ENCODE peak calls at places on chromosomes 5 and 9, in four cellular contexts. M is A549, F is psoas muscle, S is sigmoid colon. A is an unnamed sample. For H3K4me1, the result is how much of the 10 kb centered on the place peaks cover.

GRCh38 chr9:136644343-136644592 is 18.4 kb upstream of the EGFL7 start:
- DNase-seq in M (peak), F (no peak), S (peak), A (no peak)

GRCh38 chr9:15722888-15723287 is 170.0 kb downstream of the CCDC171 start:
- DNase-seq in F (no peak), S (no peak), M (no peak), A (no peak)

GRCh38 chr5:40410231-40410861 is 269.4 kb upstream of the PTGER4 start:
- DNase-seq in M (no peak), F (no peak), S (no peak), A (no peak)

GRCh38 chr5:10538789-10539684 is 24.8 kb upstream of the ANKRD33B start:
- DNase-seq in S (no peak), F (no peak), M (no peak), A (peak)

GRCh38 chr5:174418809-174419522 is 305.4 kb upstream of the MSX2 start:
- DNase-seq in M (peak), S (no peak), F (no peak), A (no peak)

GRCh38 chr9:86176468-86176867 is 77.1 kb upstream of the GOLM1 start:
- DNase-seq in S (no peak), M (no peak), F (no peak), A (no peak)

GRCh38 chr9:105067895-105068580 is 140.1 kb upstream of the ABCA1 start:
- DNase-seq in M (peak), S (no peak), F (no peak), A (no peak)

GRCh38 chr9:16348531-16348930 is 521.9 kb downstream of the BNC2 start:
- DNase-seq in F (no peak), M (no peak), S (no peak), A (no peak)

GRCh38 chr5:56247596-56247995 is 14.5 kb upstream of the ANKRD55 start:
- DNase-seq in M (no peak), F (no peak), S (no peak), A (no peak)

GRCh38 chr5:176676361-176676824 is 29.1 kb downstream of the TSPAN17 start:
- DNase-seq in M (peak), F (peak), S (no peak), A (no peak)

GRCh38 chr5:15768936-15769335 is 269.0 kb downstream of the FBXL7 start:
- DNase-seq in M (no peak), F (no peak), S (no peak), A (no peak)

GRCh38 chr9:134778841-134779411 is 101.7 kb upstream of the FCN2 start:
- DNase-seq in M (peak), S (peak), F (no peak), A (no peak)

GRCh38 chr5:158451983-158452710 is 593.2 kb upstream of the CLINT1 start:
- DNase-seq in S (no peak), M (no peak), F (peak), A (no peak)

GRCh38 chr5:159156839-159157238 is 52.5 kb downstream of the RNF145 start:
- DNase-seq in F (no peak), M (peak), S (no peak), A (no peak)

GRCh38 chr5:120567921-120568320 is 103.8 kb downstream of the PRR16 start:
- DNase-seq in S (no peak), F (no peak), M (no peak), A (no peak)

GRCh38 chr5:756865-757345 is 27.6 kb downstream of the ZDHHC11B start:
- DNase-seq in M (no peak), F (no peak), S (peak), A (no peak)

GRCh38 chr9:128556276-128556675 is 3.9 kb downstream of the SPTAN1 start:
- DNase-seq in S (no peak), M (no peak), F (no peak), A (no peak)

GRCh38 chr5:108615216-108615615 is 132.5 kb upstream of the FER start:
- DNase-seq in S (no peak), M (no peak), F (no peak), A (no peak)

GRCh38 chr5:82105457-82105856 is 133.6 kb downstream of the ATG10 start:
- DNase-seq in F (no peak), S (no peak), M (no peak), A (no peak)

GRCh38 chr9:131917009-131917408 is 162.7 kb downstream of the MED27 start:
- DNase-seq in F (no peak), M (no peak), S (no peak), A (no peak)

GRCh38 chr5:100900796-100901731 is 2.0 kb downstream of the ST8SIA4 start:
- DNase-seq in F (peak), S (peak), M (peak), A (peak)
- H3K4me1 ChIP-seq in F (under half), S (under half), M (under half), A (under half)

GRCh38 chr5:136014976-136015375 is 13.8 kb upstream of the TGFBI start:
- DNase-seq in M (no peak), S (peak), F (no peak), A (no peak)

GRCh38 chr5:136011427-136012001 is 17.3 kb upstream of the TGFBI start:
- DNase-seq in M (peak), S (no peak), F (no peak), A (no peak)

GRCh38 chr5:136013559-136013958 is 15.2 kb upstream of the TGFBI start:
- DNase-seq in S (no peak), F (no peak), M (no peak), A (no peak)

GRCh38 chr5:136014049-136014516 is 14.7 kb upstream of the TGFBI start:
- DNase-seq in M (no peak), S (peak), F (no peak), A (no peak)

DNA sequence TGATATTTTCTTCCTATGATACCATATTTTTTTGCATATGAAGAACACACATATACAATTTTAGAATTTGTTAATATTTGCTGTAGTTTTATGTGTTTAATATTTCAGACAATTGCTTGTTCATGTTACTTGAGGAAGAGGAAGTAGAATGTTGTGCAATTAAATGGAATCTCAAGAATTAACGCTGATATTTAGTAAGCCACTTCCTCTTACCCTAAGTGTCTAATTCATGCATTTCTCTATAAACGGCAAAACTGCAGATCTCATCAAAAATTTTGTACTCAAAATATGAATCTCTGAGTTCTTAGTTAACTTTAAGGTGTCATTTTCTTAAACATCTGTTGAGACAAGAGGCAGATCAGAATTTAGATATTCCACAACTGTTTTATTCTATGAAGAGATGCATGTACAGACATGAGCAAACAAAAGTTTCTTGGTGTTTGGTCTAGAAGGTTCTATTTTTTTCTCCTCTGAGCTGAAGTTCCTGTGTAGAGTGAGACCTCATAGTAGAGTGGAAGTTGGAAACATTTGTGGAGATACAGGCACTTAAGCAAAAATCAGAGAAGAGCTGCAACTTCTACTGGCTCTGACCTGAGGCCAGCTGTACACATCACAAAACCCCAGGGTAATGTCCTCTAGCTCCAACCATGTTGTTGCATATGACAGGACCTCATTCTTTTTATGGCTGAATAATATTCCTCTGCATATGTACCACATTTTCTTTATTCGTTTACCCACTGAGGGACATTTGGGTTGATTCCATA is 16.6 kb upstream of the TGFBI start:
- DNase-seq in F (no peak), S (no peak), M (peak), A (no peak)
- H3K4me1 ChIP-seq in F (under half), S (under half), M (half or more), A (half or more)

GRCh38 chr5:126753227-126753626 is 23.7 kb upstream of the LMNB1 start:
- DNase-seq in M (no peak), F (no peak), S (no peak), A (no peak)
- H3K4me1 ChIP-seq in M (under half), F (under half), S (under half), A (under half)

DNA sequence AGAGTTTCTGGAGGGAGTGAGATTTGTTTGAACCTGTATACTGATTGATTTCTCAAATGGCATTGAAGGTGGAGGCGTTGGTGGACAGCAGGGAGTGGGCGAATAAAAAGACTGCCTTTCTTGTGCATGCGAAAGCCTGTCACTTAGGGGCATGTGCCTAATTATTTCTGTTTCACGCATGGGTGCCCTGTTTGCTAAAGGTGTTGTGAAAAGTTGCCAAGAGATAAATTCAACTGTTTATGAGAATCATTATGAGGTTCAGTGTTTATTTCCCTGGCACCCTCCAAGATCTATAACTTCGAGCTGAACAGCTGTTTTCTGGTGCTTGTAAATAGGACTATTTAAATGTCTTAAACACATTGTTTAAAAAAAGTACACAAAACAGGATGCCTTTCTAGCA is 67.4 kb upstream of the DMRTA1 start:
- DNase-seq in M (no peak), S (no peak), F (no peak), A (no peak)
- H3K4me1 ChIP-seq in M (under half), S (under half), F (under half), A (under half)

GRCh38 chr9:97660345-97660744 is 26.7 kb downstream of the NCBP1 start:
- DNase-seq in M (no peak), S (no peak), F (no peak), A (no peak)

GRCh38 chr9:97665742-97666141 is 31.4 kb downstream of the XPA start:
- DNase-seq in F (no peak), S (no peak), M (no peak), A (no peak)

GRCh38 chr9:97658707-97659106 is 25.1 kb downstream of the NCBP1 start:
- DNase-seq in F (no peak), S (no peak), M (no peak), A (no peak)

DNA sequence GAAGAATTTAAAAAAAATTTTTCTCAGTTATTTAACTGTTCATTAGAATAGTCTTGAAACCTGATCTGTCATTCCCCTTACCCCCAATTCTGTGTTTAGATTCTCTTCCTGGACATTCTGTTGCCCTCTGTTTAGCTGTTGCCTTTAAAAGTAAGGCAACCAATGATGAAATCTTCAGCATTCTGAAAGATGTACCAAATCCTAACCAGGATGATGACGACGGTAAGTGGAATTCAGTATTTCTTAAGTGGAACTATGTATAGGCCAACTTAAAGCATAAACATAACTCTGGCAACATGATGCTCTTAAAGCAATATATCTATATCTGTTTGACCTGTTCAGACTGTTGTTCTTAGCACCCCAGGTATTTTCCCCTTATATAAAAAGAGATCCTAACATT is 27.2 kb downstream of the NCBP1 start:
- DNase-seq in S (no peak), F (no peak), M (no peak), A (no peak)
- H3K4me1 ChIP-seq in S (under half), F (under half), M (under half), A (under half)

GRCh38 chr9:74449060-74449459 is 48.1 kb upstream of the RORB start:
- DNase-seq in M (no peak), S (no peak), F (no peak), A (no peak)
- H3K4me1 ChIP-seq in M (under half), S (under half), F (under half), A (under half)

DNA sequence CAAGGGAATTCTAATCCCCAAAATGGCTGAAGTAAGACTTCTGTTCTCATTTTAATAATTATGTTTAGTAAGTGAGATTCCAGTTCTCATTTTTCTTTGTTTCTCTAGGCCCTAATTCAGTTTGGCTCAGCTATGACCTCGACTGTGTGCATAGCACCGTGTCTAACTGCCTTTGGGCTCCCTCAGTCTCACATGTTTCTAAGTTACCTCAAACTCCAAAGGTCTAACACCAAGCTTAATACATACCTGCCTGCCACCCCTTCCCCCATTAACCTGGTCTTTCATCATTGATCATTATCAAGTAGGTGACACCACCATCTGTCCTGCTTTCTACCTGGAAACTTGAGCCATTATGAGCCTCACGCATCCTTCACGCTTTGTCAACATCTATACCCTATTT is 273.2 kb downstream of the SAXO1 start:
- DNase-seq in M (no peak), S (no peak), F (no peak), A (no peak)
- H3K4me1 ChIP-seq in M (under half), S (under half), F (under half), A (under half)

GRCh38 chr5:95956900-95957293 is 4.8 kb downstream of the ELL2 start:
- DNase-seq in F (no peak), S (no peak), M (no peak), A (no peak)
- H3K4me1 ChIP-seq in F (under half), S (under half), M (under half), A (under half)

GRCh38 chr9:94808926-94809700 is 82.6 kb downstream of the AOPEP start:
- DNase-seq in F (no peak), M (no peak), S (no peak), A (no peak)

GRCh38 chr9:94805585-94805984 is 79.1 kb downstream of the AOPEP start:
- DNase-seq in F (no peak), M (peak), S (no peak), A (peak)

GRCh38 chr9:94806307-94806893 is 79.9 kb downstream of the AOPEP start:
- DNase-seq in F (no peak), S (no peak), M (peak), A (no peak)

GRCh38 chr9:94809778-94810177 is 83.3 kb downstream of the AOPEP start:
- DNase-seq in S (no peak), F (no peak), M (no peak), A (no peak)

DNA sequence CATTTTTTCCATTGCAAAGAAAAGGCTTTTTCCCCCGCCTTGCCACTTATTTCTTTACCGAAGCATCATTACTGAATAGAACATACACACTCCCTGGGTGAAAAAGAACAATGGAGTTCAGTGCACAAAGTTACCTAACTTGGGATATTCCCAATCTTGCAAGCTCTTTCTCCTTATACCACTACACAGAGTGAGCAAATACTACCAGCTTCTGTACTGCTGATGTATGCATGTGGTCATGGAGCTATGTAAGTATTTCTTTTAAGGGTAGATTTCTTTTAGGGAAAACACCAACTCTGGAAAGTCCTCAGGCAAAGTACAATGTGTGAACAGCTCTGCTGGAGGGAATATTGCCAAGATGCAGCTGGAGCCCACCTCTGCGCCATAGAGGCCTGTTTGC is 81.1 kb downstream of the AOPEP start:
- DNase-seq in S (no peak), F (no peak), M (no peak), A (no peak)
- H3K4me1 ChIP-seq in S (under half), F (under half), M (half or more), A (under half)

A was measured in RWPE2.